ENCODE peak calls at places on chromosomes 11 and 22, in five cellular contexts. One of them, this sample, is unnamed.

GRCh38 chr11:639324-639977 is 2.4 kb downstream of the DRD4 start:
- DNase-seq in stimulated activated CD4-positive, alpha-beta T cell treated with anti-CD3 and anti-CD28 coated beads, Interleukin-4, amount 100 ng/mL, for 4 hours: no peak
- DNase-seq in cardiac fibroblast: no peak
- DNase-seq in tibial artery: no peak
- DNase-seq in stimulated activated CD8-positive, alpha-beta memory T cell treated with anti-CD3 and anti-CD28 coated beads, Interleukin-4, amount 100 ng/mL, for 1 hour: no peak
- DNase-seq in this sample: no peak

GRCh38 chr11:96741068-96741467 is 351.3 kb downstream of the JRKL start:
- DNase-seq in stimulated activated CD4-positive, alpha-beta T cell treated with anti-CD3 and anti-CD28 coated beads, Interleukin-4, amount 100 ng/mL, for 4 hours: no peak
- DNase-seq in cardiac fibroblast: peak; percentile 59
- DNase-seq in tibial artery: no peak
- DNase-seq in stimulated activated CD8-positive, alpha-beta memory T cell treated with anti-CD3 and anti-CD28 coated beads, Interleukin-4, amount 100 ng/mL, for 1 hour: no peak
- DNase-seq in this sample: no peak

GRCh38 chr11:130671801-130672700 is 223.6 kb downstream of the ADAMTS15 start:
- DNase-seq in stimulated activated CD4-positive, alpha-beta T cell treated with anti-CD3 and anti-CD28 coated beads, Interleukin-4, amount 100 ng/mL, for 4 hours: no peak
- DNase-seq in cardiac fibroblast: peak; percentile 96
- DNase-seq in tibial artery: peak; percentile 89
- DNase-seq in stimulated activated CD8-positive, alpha-beta memory T cell treated with anti-CD3 and anti-CD28 coated beads, Interleukin-4, amount 100 ng/mL, for 1 hour: no peak
- DNase-seq in this sample: peak; percentile 16

GRCh38 chr11:43920598-43921419 is 21.6 kb upstream of the C11orf96 start:
- DNase-seq in stimulated activated CD4-positive, alpha-beta T cell treated with anti-CD3 and anti-CD28 coated beads, Interleukin-4, amount 100 ng/mL, for 4 hours: no peak
- DNase-seq in cardiac fibroblast: peak; percentile 100
- DNase-seq in tibial artery: peak; percentile 93
- DNase-seq in stimulated activated CD8-positive, alpha-beta memory T cell treated with anti-CD3 and anti-CD28 coated beads, Interleukin-4, amount 100 ng/mL, for 1 hour: no peak
- DNase-seq in this sample: peak; percentile 92

GRCh38 chr11:47351159-47352126 is 1.1 kb downstream of the MYBPC3 start:
- DNase-seq in stimulated activated CD4-positive, alpha-beta T cell treated with anti-CD3 and anti-CD28 coated beads, Interleukin-4, amount 100 ng/mL, for 4 hours: no peak
- DNase-seq in cardiac fibroblast: peak; percentile 17
- DNase-seq in tibial artery: no peak
- DNase-seq in stimulated activated CD8-positive, alpha-beta memory T cell treated with anti-CD3 and anti-CD28 coated beads, Interleukin-4, amount 100 ng/mL, for 1 hour: no peak
- DNase-seq in this sample: no peak

GRCh38 chr22:23815781-23816551 is 22.8 kb downstream of the DERL3 start:
- DNase-seq in stimulated activated CD4-positive, alpha-beta T cell treated with anti-CD3 and anti-CD28 coated beads, Interleukin-4, amount 100 ng/mL, for 4 hours: no peak
- DNase-seq in cardiac fibroblast: no peak
- DNase-seq in tibial artery: no peak
- DNase-seq in stimulated activated CD8-positive, alpha-beta memory T cell treated with anti-CD3 and anti-CD28 coated beads, Interleukin-4, amount 100 ng/mL, for 1 hour: no peak
- DNase-seq in this sample: peak; percentile 36

GRCh38 chr11:5722622-5723021 is 13.6 kb upstream of the OR56B1 start:
- DNase-seq in stimulated activated CD4-positive, alpha-beta T cell treated with anti-CD3 and anti-CD28 coated beads, Interleukin-4, amount 100 ng/mL, for 4 hours: no peak
- DNase-seq in cardiac fibroblast: no peak
- DNase-seq in tibial artery: no peak
- DNase-seq in stimulated activated CD8-positive, alpha-beta memory T cell treated with anti-CD3 and anti-CD28 coated beads, Interleukin-4, amount 100 ng/mL, for 1 hour: no peak
- DNase-seq in this sample: no peak

GRCh38 chr11:74877132-74877531 is 71.8 kb downstream of the XRRA1 start:
- DNase-seq in stimulated activated CD4-positive, alpha-beta T cell treated with anti-CD3 and anti-CD28 coated beads, Interleukin-4, amount 100 ng/mL, for 4 hours: no peak
- DNase-seq in cardiac fibroblast: peak; percentile 10
- DNase-seq in tibial artery: no peak
- DNase-seq in stimulated activated CD8-positive, alpha-beta memory T cell treated with anti-CD3 and anti-CD28 coated beads, Interleukin-4, amount 100 ng/mL, for 1 hour: no peak
- DNase-seq in this sample: no peak

GRCh38 chr22:19930537-19931486 is 10.8 kb upstream of the COMT start:
- DNase-seq in stimulated activated CD4-positive, alpha-beta T cell treated with anti-CD3 and anti-CD28 coated beads, Interleukin-4, amount 100 ng/mL, for 4 hours: no peak
- DNase-seq in cardiac fibroblast: no peak
- DNase-seq in tibial artery: no peak
- DNase-seq in stimulated activated CD8-positive, alpha-beta memory T cell treated with anti-CD3 and anti-CD28 coated beads, Interleukin-4, amount 100 ng/mL, for 1 hour: no peak
- DNase-seq in this sample: no peak

This sample was measured in gastrocnemius medialis.